ENCODE peak calls at places on chromosome 16, in eight cellular contexts. G, T, E, Y, U, S, M and I are unnamed samples.

GRCh38 chr16:50802000-50802399 is 60.1 kb downstream of the CYLD start:
- DNase-seq in M (no peak), U (no peak), T (no peak), E (no peak), Y (peak), S (no peak), G (no peak), I (no peak)

GRCh38 chr16:79264237-79265104 is 336.1 kb downstream of the MAF start:
- DNase-seq in M (no peak), U (no peak), T (no peak), S (no peak), G (no peak), Y (no peak), E (no peak), I (no peak)

GRCh38 chr16:53430363-53430762 is 3.9 kb upstream of the RBL2 start:
- DNase-seq in M (no peak), Y (no peak), E (no peak), G (no peak), T (no peak), U (no peak), S (no peak), I (no peak)

GRCh38 chr16:81697321-81697885 is 81.7 kb upstream of the PLCG2 start:
- DNase-seq in M (peak), G (peak), S (peak), Y (peak), E (peak), U (peak), T (no peak), I (peak)

GRCh38 chr16:85610059-85610445 is 3.1 kb upstream of the GSE1 start:
- DNase-seq in G (no peak), Y (no peak), U (no peak), S (no peak), M (no peak), T (no peak), E (no peak), I (no peak)

GRCh38 chr16:31479752-31480151 is 3.2 kb upstream of the SLC5A2 start:
- DNase-seq in S (no peak), T (no peak), M (no peak), U (no peak), G (no peak), E (no peak), Y (no peak), I (no peak)

GRCh38 chr16:84459941-84460405 is 44.5 kb downstream of the MEAK7 start:
- DNase-seq in T (no peak), Y (no peak), M (no peak), S (no peak), U (no peak), E (no peak), G (no peak), I (no peak)

GRCh38 chr16:88796278-88796677 is 7.3 kb upstream of the CDT1 start:
- DNase-seq in S (no peak), M (no peak), G (no peak), Y (no peak), E (no peak), U (no peak), T (no peak), I (no peak)

GRCh38 chr16:79008036-79008868 is 592.3 kb downstream of the MAF start:
- DNase-seq in E (no peak), U (no peak), T (no peak), G (no peak), M (no peak), Y (no peak), S (no peak), I (peak)

GRCh38 chr16:30699615-30700099 is 686 bp downstream of the SRCAP start:
- DNase-seq in E (no peak), Y (no peak), M (no peak), T (no peak), S (no peak), G (no peak), U (no peak), I (no peak)

GRCh38 chr16:68236804-68237242 is 896 bp upstream of the ESRP2 start:
- DNase-seq in U (peak), E (no peak), Y (no peak), T (no peak), M (no peak), G (no peak), S (no peak), I (no peak)

GRCh38 chr16:77944631-77945030 is 77.7 kb upstream of the CLEC3A start:
- DNase-seq in Y (no peak), M (no peak), S (no peak), E (no peak), G (no peak), U (no peak), T (no peak), I (no peak)

GRCh38 chr16:9275386-9275785 is 183.9 kb downstream of the HAPSTR1 start:
- DNase-seq in T (no peak), M (no peak), G (no peak), E (no peak), S (no peak), Y (no peak), U (no peak), I (no peak)

GRCh38 chr16:19878760-19879159 is 5.9 kb downstream of the GPRC5B start:
- DNase-seq in G (no peak), M (no peak), E (no peak), T (no peak), U (no peak), S (no peak), Y (no peak), I (no peak)

GRCh38 chr16:67713647-67714273 is 5.4 kb downstream of the GFOD2 start:
- DNase-seq in Y (no peak), T (no peak), M (no peak), U (no peak), E (no peak), S (no peak), G (no peak), I (no peak)

GRCh38 chr16:72753883-72754282 is 294.0 kb downstream of the ZFHX3 start:
- DNase-seq in T (no peak), M (no peak), Y (no peak), G (no peak), U (no peak), E (no peak), S (no peak), I (no peak)

GRCh38 chr16:50940275-50940854 is 198.5 kb downstream of the CYLD start:
- DNase-seq in M (no peak), T (no peak), U (no peak), S (no peak), G (no peak), Y (no peak), E (no peak), I (no peak)

GRCh38 chr16:11655655-11656054 is 12.6 kb upstream of the SNN start:
- DNase-seq in M (no peak), E (no peak), T (no peak), U (no peak), Y (no peak), S (no peak), G (no peak), I (no peak)